ENCODE peak calls at places on chromosomes 3 and 15, in ten cellular contexts. V is AG08395; O is activated CD4-positive, alpha-beta T cell treated with anti-CD3 and anti-CD28 coated beads for 1 hour; S is globus pallidus; M is H9; K is activated CD8-positive, alpha-beta memory T cell treated with anti-CD3 and anti-CD28 coated beads, Interleukin-2, amount 50 U/mL, for 48 hours; J is stimulated activated CD8-positive, alpha-beta memory T cell treated with anti-CD3 and anti-CD28 coated beads, Interleukin-12 subunit alpha, Interleukin-12 subunit beta, amount 100 ng/mL, for 1 hour; A is PC-3; T is foreskin fibroblast; U is neural progenitor cell. E is an unnamed sample.

GRCh38 chr3:27216295-27216694 is 152.9 kb downstream of the NEK10 start:
- DNase-seq in T (no peak), M (no peak), A (no peak), K (no peak), V (no peak), J (no peak), U (no peak), O (no peak), S (no peak), E (no peak)

GRCh38 chr3:123069021-123069381 is 2.2 kb downstream of the PDIA5 start:
- DNase-seq in O (no peak), A (no peak), V (no peak), K (no peak), M (no peak), T (no peak), S (no peak), U (no peak), J (no peak), E (no peak)

GRCh38 chr3:78645628-78646310 is 1122.0 kb downstream of the ROBO1 start:
- DNase-seq in K (no peak), U (peak), M (no peak), A (peak), V (peak), T (peak), O (no peak), J (no peak), S (peak), E (peak)

GRCh38 chr3:13861461-13861860 is 18.4 kb downstream of the WNT7A start:
- DNase-seq in O (no peak), V (no peak), U (no peak), J (no peak), A (no peak), K (no peak), M (no peak), T (no peak), S (no peak), E (no peak)

GRCh38 chr3:171854649-171855305 is 11.6 kb downstream of the TMEM212 start:
- DNase-seq in M (no peak), V (no peak), S (no peak), K (no peak), A (peak), U (peak), T (no peak), O (no peak), J (no peak), E (no peak)

GRCh38 chr3:33211444-33211843 is 7.2 kb downstream of the SUSD5 start:
- DNase-seq in S (no peak), O (no peak), K (no peak), A (peak), J (no peak), U (no peak), M (no peak), T (peak), V (peak), E (peak)

GRCh38 chr15:91224750-91225380 is 124.8 kb downstream of the SV2B start:
- DNase-seq in O (no peak), T (no peak), K (no peak), S (peak), J (no peak), U (peak), M (peak), V (peak), A (peak), E (no peak)

GRCh38 chr3:69086133-69086722 is 1.5 kb downstream of the ARL6IP5 start:
- DNase-seq in K (peak), V (peak), M (no peak), T (peak), A (peak), O (peak), J (peak), S (peak), U (peak), E (peak)

GRCh38 chr3:38125305-38126120 is 11.4 kb downstream of the ACAA1 start:
- DNase-seq in O (no peak), M (no peak), V (no peak), K (peak), A (no peak), U (no peak), S (no peak), T (no peak), J (no peak), E (no peak)

GRCh38 chr3:50339485-50340196 is 995 bp downstream of the RASSF1 start:
- DNase-seq in T (peak), O (no peak), J (no peak), A (no peak), U (no peak), M (no peak), S (no peak), V (peak), K (no peak), E (no peak)

GRCh38 chr3:175956964-175957363 is 1097.8 kb downstream of the NAALADL2 start:
- DNase-seq in O (no peak), J (no peak), M (no peak), U (peak), S (no peak), A (peak), V (no peak), T (no peak), K (no peak), E (no peak)

E was measured in amniotic stem cell.